ENCODE peak calls at places on chromosomes 3 and 15, in ten cellular contexts. Z is GM12864, I is heart left ventricle, K is IMR-90, J is fibroblast of villous mesenchyme, E is choroid plexus epithelial cell, X is foreskin fibroblast, U is fibroblast of mammary gland, H is astrocyte of the spinal cord, G is WERI-Rb-1. O is an unnamed sample.

GRCh38 chr15:44319385-44319784 is 30.9 kb downstream of the GOLM2 start:
- DNase-seq in H (no peak), X (no peak), U (no peak), Z (peak), E (no peak), J (no peak), G (no peak), I (no peak), K (no peak), O (no peak)

GRCh38 chr3:135229018-135229495 is 434.0 kb downstream of the EPHB1 start:
- DNase-seq in G (peak), Z (no peak), H (no peak), X (no peak), E (no peak), K (no peak), I (peak), J (no peak), U (no peak), O (no peak)

GRCh38 chr15:26773917-26774316 is 1.1 kb upstream of the GABRB3 start:
- DNase-seq in G (peak), E (no peak), J (no peak), U (no peak), X (peak), Z (no peak), K (no peak), H (no peak), I (no peak), O (no peak)

GRCh38 chr3:172892158-172892557 is 141.6 kb downstream of the ECT2 start:
- DNase-seq in X (peak), E (peak), I (no peak), K (peak), U (peak), J (peak), Z (no peak), H (peak), G (no peak), O (no peak)

GRCh38 chr15:77546050-77546501 is 86.6 kb downstream of the LINGO1 start:
- DNase-seq in J (peak), G (no peak), U (peak), K (peak), E (peak), H (peak), X (peak), Z (no peak), I (no peak), O (no peak)

GRCh38 chr3:32440481-32441350 is 49.1 kb downstream of the CMTM7 start:
- DNase-seq in U (no peak), Z (no peak), J (no peak), E (no peak), K (no peak), G (peak), I (no peak), H (no peak), X (peak), O (no peak)

GRCh38 chr3:129413687-129414506 is 14.5 kb downstream of the EFCAB12 start:
- DNase-seq in E (peak), X (peak), Z (no peak), U (peak), G (no peak), J (peak), I (no peak), K (peak), H (peak), O (no peak)

GRCh38 chr3:139374099-139374498 is 15.3 kb downstream of the COPB2 start:
- DNase-seq in U (no peak), Z (no peak), I (no peak), E (no peak), K (no peak), H (no peak), X (no peak), G (no peak), J (no peak), O (no peak)

GRCh38 chr3:119310052-119310451 is 15.9 kb downstream of the ARHGAP31 start:
- DNase-seq in U (peak), K (peak), H (peak), I (no peak), J (peak), Z (no peak), G (no peak), E (peak), X (peak), O (no peak)

GRCh38 chr15:62883938-62884479 is 158.5 kb upstream of the TPM1 start:
- DNase-seq in U (peak), J (peak), Z (no peak), E (no peak), I (no peak), X (peak), H (no peak), G (no peak), K (peak), O (no peak)

DNA sequence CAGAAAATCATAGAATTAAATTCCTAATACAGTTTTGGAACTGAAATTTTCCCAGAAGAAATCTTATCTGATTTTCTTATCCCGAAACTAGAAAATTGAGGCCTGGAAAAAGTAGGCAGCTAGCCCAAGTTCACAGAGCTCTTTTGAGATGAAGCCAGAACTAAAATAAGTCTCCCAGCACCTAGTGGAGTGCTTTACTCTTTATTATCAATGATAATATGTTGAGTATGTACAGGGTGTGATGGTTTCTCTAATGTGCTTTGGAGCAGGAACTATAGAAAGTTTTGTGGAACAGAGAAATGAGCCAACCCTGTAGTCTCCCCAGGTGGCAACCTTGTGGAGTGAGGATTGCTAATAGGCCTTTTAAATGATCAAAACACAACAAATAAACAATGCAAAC is 30.3 kb upstream of the BCL6 start:
- DNase-seq in X (no peak), K (no peak), G (no peak), H (no peak), E (no peak), Z (no peak), I (no peak), U (no peak), J (no peak), O (no peak)
- TF ChIP-seq CTCF in X (no peak), K (no peak), G (no peak), H (no peak), E (no peak), Z (no peak), I (no peak), U (no peak), J (no peak), O (no peak)

GRCh38 chr3:142642956-142643355 is 46.8 kb downstream of the PLS1 start:
- DNase-seq in J (no peak), U (no peak), G (no peak), E (no peak), I (no peak), Z (no peak), K (no peak), H (no peak), X (no peak), O (no peak)

GRCh38 chr3:142646020-142646783 is 50.0 kb downstream of the PLS1 start:
- DNase-seq in E (no peak), K (no peak), U (no peak), I (no peak), H (no peak), X (no peak), Z (no peak), G (no peak), J (no peak), O (no peak)

GRCh38 chr3:142644502-142644901 is 48.3 kb downstream of the PLS1 start:
- DNase-seq in X (no peak), G (no peak), J (no peak), I (no peak), H (no peak), U (no peak), Z (no peak), E (no peak), K (no peak), O (no peak)

GRCh38 chr3:142647856-142648255 is 51.7 kb downstream of the PLS1 start:
- DNase-seq in H (peak), J (peak), E (no peak), I (no peak), X (peak), K (peak), U (peak), G (no peak), Z (no peak), O (no peak)

DNA sequence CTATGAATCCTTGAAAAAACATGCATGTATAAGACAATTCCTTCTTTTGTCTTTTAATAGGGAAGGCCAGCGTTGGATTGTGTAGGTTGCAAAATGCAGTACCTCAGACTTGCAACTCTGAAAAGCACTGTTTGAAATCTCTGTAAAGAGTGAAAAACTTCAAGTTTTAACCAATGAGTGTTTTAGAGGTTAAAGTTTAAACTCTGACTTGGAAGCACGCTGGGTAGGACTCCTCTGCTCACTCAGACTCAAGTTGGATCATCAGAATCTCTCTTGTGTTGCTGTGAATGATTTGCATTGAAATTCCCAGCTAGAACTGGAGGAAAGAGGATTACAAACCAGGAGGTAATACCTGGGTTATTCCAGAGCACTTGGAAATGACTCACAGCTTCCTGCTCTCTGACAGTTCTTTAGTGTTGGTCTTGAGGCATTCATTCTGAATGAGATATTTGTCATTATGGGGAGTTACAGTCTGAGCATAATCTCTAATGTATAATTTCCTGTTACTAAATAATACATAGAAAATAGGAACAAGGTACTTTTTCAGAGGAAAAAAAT is 49.1 kb downstream of the PLS1 start:
- DNase-seq in K (peak), I (no peak), U (peak), X (peak), H (peak), J (no peak), E (peak), G (peak), Z (no peak), O (no peak)
- H3K4me3 ChIP-seq in K (no peak), I (no peak), U (no peak), X (no peak), H (no peak), J (no peak), E (no peak), G (no peak), Z (no peak), O (no peak)

DNA sequence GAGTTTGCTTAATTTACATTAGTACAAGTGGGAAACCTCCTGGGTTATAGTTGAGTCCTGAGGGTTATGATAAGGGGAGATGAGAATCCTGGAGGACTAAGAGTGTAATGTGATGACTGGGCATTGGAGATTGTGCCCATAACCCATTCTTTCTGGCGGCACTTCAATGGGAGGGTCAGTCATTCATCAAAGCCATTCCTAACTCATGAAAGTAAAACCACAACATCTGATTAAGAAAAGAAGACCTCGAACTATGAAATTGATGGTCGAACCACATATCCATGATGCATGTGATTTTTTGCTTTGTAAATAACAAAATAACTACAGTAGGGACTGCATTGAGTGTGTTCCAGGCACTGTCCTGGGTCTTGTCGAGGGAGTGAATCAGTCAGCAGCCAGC is 215.1 kb downstream of the SHQ1 start:
- DNase-seq in Z (no peak), G (no peak), U (peak), X (peak), E (no peak), I (no peak), H (peak), J (no peak), K (no peak), O (no peak)
- TF ChIP-seq CTCF in Z (no peak), G (no peak), U (no peak), X (no peak), E (no peak), I (no peak), H (no peak), J (no peak), K (no peak), O (no peak)

GRCh38 chr3:13843351-13843750 is 36.5 kb downstream of the WNT7A start:
- DNase-seq in X (no peak), H (no peak), K (no peak), G (no peak), U (no peak), E (no peak), I (no peak), J (no peak), Z (no peak), O (no peak)

GRCh38 chr3:13844286-13844685 is 35.6 kb downstream of the WNT7A start:
- DNase-seq in J (no peak), I (no peak), X (no peak), Z (no peak), U (no peak), E (no peak), K (no peak), G (no peak), H (no peak), O (no peak)

GRCh38 chr3:13846238-13846637 is 33.6 kb downstream of the WNT7A start:
- DNase-seq in H (no peak), J (no peak), I (no peak), G (no peak), X (no peak), K (no peak), E (no peak), U (no peak), Z (no peak), O (no peak)

GRCh38 chr3:13845806-13846205 is 34.1 kb downstream of the WNT7A start:
- DNase-seq in K (no peak), E (no peak), I (no peak), G (no peak), Z (no peak), U (no peak), J (no peak), X (no peak), H (no peak), O (no peak)

GRCh38 chr3:13844911-13845310 is 35.0 kb downstream of the WNT7A start:
- DNase-seq in I (no peak), U (no peak), K (no peak), E (no peak), Z (no peak), H (no peak), X (no peak), G (no peak), J (no peak), O (no peak)
- H3K4me3 ChIP-seq in I (no peak), U (no peak), K (no peak), E (no peak), Z (no peak), H (no peak), X (no peak), G (no peak), J (no peak), O (no peak)

GRCh38 chr3:140974900-140975299 is 33.3 kb downstream of the SLC25A36 start:
- DNase-seq in Z (no peak), X (no peak), H (no peak), J (no peak), U (no peak), E (no peak), K (no peak), I (no peak), G (no peak), O (no peak)

DNA sequence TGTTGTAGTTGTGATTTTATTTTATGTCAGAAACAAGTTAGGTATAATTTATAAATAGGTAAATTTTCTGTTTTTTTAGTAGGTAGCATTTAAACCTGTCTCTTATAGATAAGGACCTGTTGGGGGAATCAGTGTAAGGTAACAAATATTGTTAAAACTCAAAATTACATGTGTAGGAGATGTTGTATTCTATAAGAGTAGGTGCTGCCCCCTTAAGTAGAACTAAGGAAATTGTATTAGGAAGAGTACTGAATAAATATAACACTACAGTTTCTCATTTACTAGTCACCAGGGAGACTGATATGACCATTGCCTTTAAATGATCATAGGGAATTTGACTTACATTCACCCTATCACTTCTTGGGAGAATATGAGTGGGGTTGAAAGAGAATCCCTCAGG is 31.2 kb downstream of the SLC25A36 start:
- DNase-seq in G (no peak), K (peak), Z (no peak), I (no peak), H (peak), X (peak), J (peak), U (peak), E (peak), O (no peak)
- TF ChIP-seq CTCF in G (no peak), K (peak), Z (no peak), I (peak), H (peak), X (peak), J (peak), U (peak), E (peak), O (no peak)

GRCh38 chr3:145188079-145188785 is 972.8 kb downstream of the PLOD2 start:
- DNase-seq in I (no peak), J (no peak), K (no peak), E (no peak), H (no peak), Z (no peak), U (no peak), G (peak), X (no peak), O (no peak)

GRCh38 chr3:145176907-145177306 is 984.1 kb downstream of the PLOD2 start:
- DNase-seq in U (no peak), X (no peak), K (no peak), G (no peak), J (no peak), H (no peak), I (no peak), E (no peak), Z (no peak), O (no peak)

GRCh38 chr3:145183261-145183660 is 977.7 kb downstream of the PLOD2 start:
- DNase-seq in G (no peak), J (peak), H (no peak), X (peak), I (no peak), U (peak), E (peak), K (no peak), Z (no peak), O (no peak)

DNA sequence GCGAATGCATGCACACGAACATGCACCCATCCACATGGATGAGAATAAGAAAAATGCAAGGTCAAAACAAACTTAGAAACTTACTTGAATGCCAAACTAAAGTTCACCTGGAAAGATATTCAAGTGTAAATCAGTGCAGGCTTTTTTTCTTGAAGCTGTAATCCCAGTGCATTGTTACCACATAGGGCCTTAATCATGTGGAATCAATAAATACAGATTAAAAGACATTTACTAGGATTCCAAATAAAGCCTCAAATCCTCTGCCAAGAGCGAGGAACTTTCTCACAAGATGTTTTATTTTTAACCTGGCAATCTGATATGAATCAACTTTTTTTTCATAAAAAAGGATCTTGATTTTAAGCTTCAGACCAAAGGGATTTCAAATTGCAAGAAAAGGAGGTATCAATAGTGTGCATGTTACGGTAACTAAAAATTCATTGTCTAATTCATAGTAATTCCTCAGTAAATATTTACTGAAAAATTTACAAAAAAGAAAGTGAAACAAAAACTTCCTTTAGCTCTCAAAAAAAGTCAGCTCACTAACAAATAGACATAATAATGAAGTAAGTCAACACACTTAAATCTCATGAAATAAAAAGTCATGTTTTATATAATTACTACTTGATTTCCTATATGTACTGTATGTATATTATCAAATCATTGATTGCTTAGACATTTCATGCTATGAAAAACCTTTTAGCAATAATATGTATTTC is 978.6 kb downstream of the PLOD2 start:
- DNase-seq in Z (no peak), K (no peak), E (no peak), X (peak), G (no peak), J (peak), I (no peak), H (peak), U (peak), O (no peak)
- H3K4me3 ChIP-seq in Z (no peak), K (no peak), E (peak), X (no peak), G (no peak), J (peak), I (peak), H (no peak), U (peak), O (no peak)